ENCODE peak calls at places on chromosomes 1 and 21, in five cellular contexts. R is mammary epithelial cell, B is fibroblast of lung, D is neural progenitor cell, C is GM23248. W is an unnamed sample.

GRCh38 chr1:230123280-230124186 is 56.5 kb downstream of the GALNT2 start:
- DNase-seq in R (peak), B (peak), D (no peak), C (no peak), W (no peak)

GRCh38 chr1:173865468-173866164 is 2.2 kb downstream of the GAS5 start:
- DNase-seq in R (no peak), B (no peak), D (no peak), C (peak), W (no peak)

GRCh38 chr21:32457360-32457840 is 44.9 kb downstream of the EVA1C start:
- DNase-seq in R (no peak), B (no peak), D (no peak), C (peak), W (peak)

GRCh38 chr1:33826711-33827110 is 37.2 kb upstream of the HMGB4 start:
- DNase-seq in R (no peak), B (no peak), D (no peak), C (no peak), W (no peak)

GRCh38 chr1:197180252-197180878 is 33.9 kb upstream of the ASPM start:
- DNase-seq in R (peak), B (peak), D (peak), C (peak), W (peak)

GRCh38 chr1:26468911-26469310 is 3.3 kb upstream of the HMGN2 start:
- DNase-seq in R (no peak), B (no peak), D (peak), C (no peak), W (no peak)

GRCh38 chr1:151710187-151710586 is 6.4 kb downstream of the CELF3 start:
- DNase-seq in R (no peak), B (peak), D (peak), C (peak), W (no peak)

GRCh38 chr1:26164036-26164927 is 4.5 kb downstream of the C1orf232 start:
- DNase-seq in R (no peak), B (no peak), D (peak), C (peak), W (peak)

GRCh38 chr21:46050651-46051378 is 47.1 kb upstream of the COL6A2 start:
- DNase-seq in R (no peak), B (no peak), D (no peak), C (no peak), W (no peak)

GRCh38 chr1:94318505-94319030 is 81.2 kb upstream of the ARHGAP29 start:
- DNase-seq in R (no peak), B (no peak), D (no peak), C (no peak), W (no peak)

GRCh38 chr1:94317790-94318188 is 80.4 kb upstream of the ARHGAP29 start:
- DNase-seq in R (no peak), B (no peak), D (no peak), C (no peak), W (no peak)

GRCh38 chr1:94316836-94317789 is 79.7 kb upstream of the ARHGAP29 start:
- DNase-seq in R (peak), B (peak), D (no peak), C (peak), W (peak)

GRCh38 chr1:94321662-94322061 is 84.3 kb upstream of the ARHGAP29 start:
- DNase-seq in R (no peak), B (no peak), D (no peak), C (no peak), W (no peak)

GRCh38 chr1:94319319-94320180 is 82.2 kb upstream of the ARHGAP29 start:
- DNase-seq in R (no peak), B (no peak), D (peak), C (no peak), W (no peak)
- H2AFZ ChIP-seq in R (no peak), B (no peak), D (peak), C (no peak), W (no peak)

DNA sequence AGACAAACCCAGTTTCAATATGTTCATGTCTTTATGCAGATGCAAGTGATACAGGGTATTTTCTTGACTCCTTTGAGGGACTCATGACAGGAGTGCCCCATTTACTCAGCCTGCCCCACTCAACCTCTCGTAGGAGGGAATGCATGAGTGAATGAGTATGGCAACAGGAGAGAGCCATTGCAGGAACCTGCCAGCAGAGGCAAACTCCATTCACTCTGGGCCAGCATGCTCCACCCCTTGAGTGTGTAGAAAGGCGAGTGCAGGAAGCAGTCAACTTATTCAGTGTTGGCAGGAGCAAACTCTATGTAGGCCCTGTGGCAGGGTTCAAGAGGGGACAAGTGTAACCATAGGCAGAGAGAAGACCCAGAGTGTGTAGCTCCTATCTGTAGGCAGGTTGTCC is 1526.3 kb downstream of the PLA2G4A start:
- DNase-seq in R (no peak), B (no peak), D (no peak), C (no peak), W (no peak)
- H2AFZ ChIP-seq in R (no peak), B (no peak), D (no peak), C (no peak), W (no peak)

DNA sequence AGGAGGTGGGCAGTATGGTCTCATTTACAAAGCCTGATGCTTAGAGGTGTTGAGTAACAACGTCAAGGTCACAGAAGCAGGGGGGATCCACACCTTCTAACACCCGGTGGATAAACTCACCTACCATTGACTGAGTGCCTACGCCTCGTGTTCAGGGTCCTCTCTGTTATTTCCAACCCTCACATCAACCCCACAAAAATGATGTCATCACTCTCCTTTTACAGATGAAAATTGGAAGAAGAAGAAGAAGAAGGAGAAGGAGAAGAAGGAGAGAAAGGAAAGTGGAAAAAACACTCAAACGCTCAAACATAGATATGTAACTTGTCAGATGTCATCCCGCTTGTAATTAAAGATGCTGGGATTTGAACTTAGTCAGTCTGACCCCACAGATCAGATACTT is 653 bp upstream of the KCNN3 start:
- DNase-seq in R (no peak), B (no peak), D (no peak), C (no peak), W (no peak)
- H2AFZ ChIP-seq in R (peak), B (no peak), D (peak), C (peak), W (no peak)

DNA sequence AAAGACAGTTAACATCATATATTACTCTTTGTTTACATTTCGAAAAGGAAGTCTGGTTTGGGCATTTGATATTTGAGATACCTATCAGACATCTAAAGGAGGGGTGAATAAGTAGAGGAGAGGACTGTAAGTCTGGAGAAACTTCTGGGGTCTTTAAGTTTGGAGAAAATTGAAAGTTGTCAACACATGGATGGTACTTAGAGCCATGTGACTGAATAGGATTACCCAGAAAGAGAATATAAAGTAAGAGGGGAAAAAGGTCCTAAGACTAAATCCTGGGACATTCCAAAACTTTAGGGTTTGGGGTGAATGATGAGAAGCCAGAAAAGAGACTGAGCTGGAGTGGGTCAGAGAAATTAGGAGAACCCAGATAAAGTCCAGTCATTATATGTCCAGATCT is 10.1 kb upstream of the RNF2 start:
- DNase-seq in R (no peak), B (no peak), D (no peak), C (no peak), W (no peak)
- H2AFZ ChIP-seq in R (no peak), B (no peak), D (no peak), C (no peak), W (no peak)

GRCh38 chr1:156894711-156895407 is 1.3 kb downstream of the PEAR1 start:
- DNase-seq in R (no peak), B (peak), D (no peak), C (no peak), W (peak)

GRCh38 chr1:156895927-156896326 is 2.4 kb downstream of the PEAR1 start:
- DNase-seq in R (no peak), B (peak), D (no peak), C (no peak), W (no peak)

GRCh38 chr1:156896490-156897033 is 3.0 kb downstream of the PEAR1 start:
- DNase-seq in R (peak), B (peak), D (peak), C (peak), W (peak)

GRCh38 chr1:156894001-156894400 is 483 bp downstream of the PEAR1 start:
- DNase-seq in R (no peak), B (peak), D (no peak), C (no peak), W (no peak)

GRCh38 chr1:156895408-156895874 is 1.9 kb downstream of the PEAR1 start:
- DNase-seq in R (no peak), B (no peak), D (no peak), C (no peak), W (no peak)
- H2AFZ ChIP-seq in R (no peak), B (no peak), D (no peak), C (no peak), W (no peak)